ENCODE peak calls at places on chromosome 20, in nine cellular contexts. W is adrenal gland; E is neuronal stem cell; R is CD8-positive, alpha-beta T cell; Z is stomach; H is ascending aorta; D is small intestine; N is PC-3; X is heart right ventricle. Q is an unnamed sample.

GRCh38 chr20:32463642-32464400 is 105.7 kb downstream of the ASXL1 start:
- DNase-seq in X (no peak), H (no peak), N (no peak), R (no peak), W (no peak), E (no peak), Z (peak; percentile 83), D (peak; percentile 80), Q (no peak)

GRCh38 chr20:57397693-57398108 is 6.5 kb downstream of the RBM38 start:
- DNase-seq in E (no peak), Z (peak; percentile 43), R (peak; percentile 88), N (no peak), D (peak; percentile 40), H (no peak), W (no peak), X (no peak), Q (peak; percentile 65)

GRCh38 chr20:4008026-4008413 is 7.3 kb downstream of the RNF24 start:
- DNase-seq in X (no peak), Z (no peak), E (no peak), R (no peak), H (no peak), N (no peak), W (no peak), D (no peak), Q (no peak)

GRCh38 chr20:32672982-32673727 is 586 bp downstream of the C20orf203 start:
- DNase-seq in W (no peak), N (no peak), E (no peak), Z (no peak), X (no peak), H (no peak), R (peak; percentile 33), D (no peak), Q (no peak)

GRCh38 chr20:47230811-47231256 is 125.7 kb downstream of the ZMYND8 start:
- DNase-seq in W (no peak), R (no peak), Z (no peak), X (no peak), H (no peak), N (no peak), E (no peak), D (no peak), Q (no peak)

GRCh38 chr20:47328841-47329448 is 27.6 kb downstream of the ZMYND8 start:
- DNase-seq in D (peak; percentile 49), Z (peak; percentile 61), X (peak; percentile 27), H (no peak), R (no peak), N (no peak), E (no peak), W (no peak), Q (no peak)

GRCh38 chr20:40797425-40797824 is 108.4 kb upstream of the MAFB start:
- DNase-seq in E (no peak), N (peak; percentile 37), H (no peak), W (no peak), X (no peak), Z (peak; percentile 4), R (no peak), D (no peak), Q (no peak)

GRCh38 chr20:32877507-32877906 is 18.8 kb downstream of the EFCAB8 start:
- DNase-seq in X (no peak), W (no peak), H (no peak), E (no peak), R (no peak), Z (no peak), D (no peak), N (no peak), Q (no peak)

GRCh38 chr20:37236462-37236861 is 25.2 kb downstream of the GHRH start:
- DNase-seq in X (peak; percentile 58), E (no peak), W (no peak), N (no peak), D (no peak), H (no peak), R (no peak), Z (no peak), Q (no peak)

GRCh38 chr20:12925863-12926547 is 82.8 kb upstream of the SPTLC3 start:
- DNase-seq in D (no peak), H (no peak), Z (no peak), X (no peak), E (no peak), R (no peak), N (no peak), W (no peak), Q (no peak)

GRCh38 chr20:60056345-60057122 is 98.3 kb downstream of the CDH26 start:
- DNase-seq in X (no peak), R (no peak), E (no peak), Z (no peak), W (no peak), H (no peak), D (no peak), N (no peak), Q (no peak)

GRCh38 chr20:37452236-37452635 is 68.8 kb upstream of the NNAT start:
- DNase-seq in E (no peak), Z (no peak), W (no peak), D (peak; percentile 18), X (no peak), N (no peak), R (no peak), H (no peak), Q (no peak)

GRCh38 chr20:3276400-3277015 is 37.5 kb upstream of the SLC4A11 start:
- DNase-seq in H (no peak), E (peak; percentile 24), X (no peak), D (peak; percentile 36), R (no peak), Z (no peak), W (peak; percentile 40), N (peak; percentile 65), Q (no peak)

DNA sequence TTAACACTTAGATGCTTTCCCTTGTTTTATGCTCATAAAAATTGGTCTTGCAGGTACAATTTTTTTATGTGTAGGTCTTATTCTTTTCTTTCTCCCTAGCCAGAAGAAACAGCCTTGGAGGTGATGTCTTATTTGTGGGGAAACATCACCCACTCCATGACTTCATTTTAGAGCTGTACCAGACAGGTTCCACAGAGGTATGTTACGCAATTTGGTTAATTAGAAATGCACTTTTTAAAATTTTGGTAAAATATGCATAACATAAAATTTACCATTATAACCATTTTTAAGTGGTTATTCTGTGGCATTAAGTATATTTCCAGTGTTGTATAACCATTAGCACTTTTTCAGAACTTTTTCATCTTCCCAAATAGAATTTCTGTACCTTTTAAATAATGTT is 41.3 kb downstream of the NKX2-4 start:
- DNase-seq in Z (no peak), X (no peak), H (no peak), E (no peak), N (no peak), W (no peak), R (no peak), D (no peak), Q (no peak)
- H3K36me3 ChIP-seq in Z (peaks cover 67% of the 10 kb centered on the region), X (no peaks in the 10 kb centered on the region), H (peaks cover 50% of the 10 kb centered on the region), E (peaks cover 4% of the 10 kb centered on the region), N (peaks cover 46% of the 10 kb centered on the region), W (no peaks in the 10 kb centered on the region), R (peaks cover 21% of the 10 kb centered on the region), D (peaks cover 8% of the 10 kb centered on the region), Q (peaks cover 71% of the 10 kb centered on the region)

GRCh38 chr20:62329389-62330377 is 26.9 kb downstream of the ADRM1 start:
- DNase-seq in Z (no peak), D (no peak), H (no peak), W (no peak), E (no peak), N (no peak), R (peak; percentile 14), X (no peak), Q (no peak)

GRCh38 chr20:62326959-62327725 is 24.3 kb downstream of the ADRM1 start:
- DNase-seq in N (no peak), W (no peak), H (no peak), Z (no peak), D (no peak), E (no peak), X (no peak), R (peak; percentile 12), Q (no peak)

GRCh38 chr20:62328684-62329388 is 26.0 kb downstream of the ADRM1 start:
- DNase-seq in R (peak; percentile 10), Z (no peak), E (no peak), X (no peak), H (no peak), N (no peak), W (no peak), D (no peak), Q (no peak)

GRCh38 chr20:62326559-62326958 is 23.8 kb downstream of the ADRM1 start:
- DNase-seq in H (no peak), W (no peak), X (no peak), E (no peak), D (no peak), R (peak; percentile 18), N (no peak), Z (no peak), Q (no peak)

DNA sequence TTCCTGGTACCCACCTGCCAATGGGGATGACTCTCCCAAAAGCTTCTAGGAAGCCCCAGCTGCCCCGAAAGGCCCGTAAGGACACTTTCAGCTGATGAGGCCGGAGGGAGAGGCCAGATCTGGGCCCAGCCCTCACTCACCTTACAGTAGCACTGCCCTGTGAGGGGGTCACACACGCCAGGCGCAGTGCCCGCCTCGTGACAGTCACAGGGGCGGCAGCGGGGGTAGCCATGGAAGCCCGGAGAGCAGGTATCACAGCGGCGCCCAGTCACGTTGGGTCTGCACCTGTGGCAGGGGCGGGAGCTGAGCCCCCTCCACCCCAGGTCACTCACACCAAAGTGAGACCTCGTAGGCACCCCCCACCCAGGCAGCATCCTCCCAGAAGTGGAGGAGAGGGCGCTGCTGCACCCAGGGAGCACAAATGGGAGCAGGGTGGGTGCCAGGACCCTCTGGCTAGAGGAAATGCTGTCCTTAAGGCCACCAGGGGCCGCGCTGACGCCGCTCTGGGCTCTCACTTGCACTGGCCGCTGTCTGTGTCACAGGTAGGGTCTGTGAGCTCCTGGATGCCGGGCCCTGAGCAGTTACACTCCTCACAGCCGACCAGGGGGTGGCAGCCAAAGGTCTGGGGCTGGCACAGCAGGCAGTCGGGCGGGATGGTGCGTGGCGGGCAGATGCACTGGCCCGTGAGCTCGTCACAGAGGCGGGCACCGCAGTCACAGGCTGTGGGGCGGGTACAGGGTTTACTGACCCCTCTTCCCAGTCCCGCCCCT is 25.1 kb downstream of the ADRM1 start:
- DNase-seq in E (no peak), Z (no peak), N (no peak), X (peak; percentile 13), W (no peak), D (no peak), H (no peak), R (peak; percentile 12), Q (no peak)
- H3K36me3 ChIP-seq in E (peaks cover 76% of the 10 kb centered on the region), Z (peaks cover 100% of the 10 kb centered on the region), N (peaks cover 81% of the 10 kb centered on the region), X (peaks cover 10% of the 10 kb centered on the region), W (no peaks in the 10 kb centered on the region), D (no peaks in the 10 kb centered on the region), H (peaks cover 97% of the 10 kb centered on the region), R (no peaks in the 10 kb centered on the region), Q (no peaks in the 10 kb centered on the region)

GRCh38 chr20:5559937-5560336 is 190.3 kb upstream of the SHLD1 start:
- DNase-seq in H (no peak), X (no peak), W (no peak), R (no peak), E (no peak), Z (no peak), N (no peak), D (no peak), Q (no peak)
- H3K36me3 ChIP-seq in H (peaks cover 86% of the 10 kb centered on the region), X (no peaks in the 10 kb centered on the region), W (no peaks in the 10 kb centered on the region), R (peaks cover 46% of the 10 kb centered on the region), E (peaks cover 10% of the 10 kb centered on the region), Z (peaks cover 96% of the 10 kb centered on the region), N (peaks cover 48% of the 10 kb centered on the region), D (peaks cover 18% of the 10 kb centered on the region), Q (peaks cover 96% of the 10 kb centered on the region)

GRCh38 chr20:58985656-58986055 is 4.6 kb downstream of the NELFCD start:
- DNase-seq in D (no peak), R (no peak), X (no peak), Z (peak; percentile 13), W (peak; percentile 6), H (no peak), N (no peak), E (no peak), Q (no peak)
- H3K36me3 ChIP-seq in D (peaks cover 11% of the 10 kb centered on the region), R (peaks cover 39% of the 10 kb centered on the region), X (peaks cover 3% of the 10 kb centered on the region), Z (peaks cover 48% of the 10 kb centered on the region), W (no peaks in the 10 kb centered on the region), H (peaks cover 46% of the 10 kb centered on the region), N (peaks cover 52% of the 10 kb centered on the region), E (peaks cover 32% of the 10 kb centered on the region), Q (peaks cover 49% of the 10 kb centered on the region)

GRCh38 chr20:61997372-61997771 is 68.3 kb downstream of the TAF4 start:
- DNase-seq in Z (no peak), W (no peak), H (no peak), X (no peak), N (no peak), E (no peak), D (no peak), R (no peak), Q (no peak)
- H3K36me3 ChIP-seq in Z (peaks cover 97% of the 10 kb centered on the region), W (no peaks in the 10 kb centered on the region), H (peaks cover 95% of the 10 kb centered on the region), X (no peaks in the 10 kb centered on the region), N (peaks cover 66% of the 10 kb centered on the region), E (peaks cover 53% of the 10 kb centered on the region), D (peaks cover 30% of the 10 kb centered on the region), R (peaks cover 33% of the 10 kb centered on the region), Q (peaks cover 84% of the 10 kb centered on the region)